ENCODE peak calls at places on chromosomes 16 and 17, in four cellular contexts. S, A, B and M are unnamed samples.
A peak's percentile ranks its signal among the peaks of the same experiment; 100 is the strongest.

GRCh38 chr16:2497116-2497630 is 16.6 kb upstream of the ATP6V0C start:
- DNase-seq in S (no peak), A (peak; percentile 89), B (no peak), M (peak; percentile 58)

GRCh38 chr16:3119701-3120408 is 7.5 kb downstream of the ZNF205 start:
- DNase-seq in S (no peak), A (peak; percentile 10), B (no peak), M (no peak)

GRCh38 chr17:10879110-10879509 is 41.2 kb upstream of the PIRT start:
- DNase-seq in S (no peak), A (no peak), B (no peak), M (no peak)

GRCh38 chr17:31533546-31534155 is 142.2 kb downstream of the RAB11FIP4 start:
- DNase-seq in S (no peak), A (peak; percentile 99), B (peak; percentile 64), M (peak; percentile 68)

GRCh38 chr17:75476274-75476673 is 19.8 kb downstream of the TMEM94 start:
- DNase-seq in S (no peak), A (peak; percentile 79), B (peak; percentile 10), M (peak; percentile 11)

GRCh38 chr17:6254036-6254435 is 180.9 kb downstream of the AIPL1 start:
- DNase-seq in S (no peak), A (peak; percentile 54), B (no peak), M (no peak)

GRCh38 chr17:45228985-45229517 is 7.4 kb downstream of the FMNL1 start:
- DNase-seq in S (peak; percentile 95), A (peak; percentile 100), B (peak; percentile 86), M (peak; percentile 90)

GRCh38 chr16:25411376-25412081 is 153.9 kb upstream of the ZKSCAN2 start:
- DNase-seq in S (no peak), A (no peak), B (no peak), M (no peak)

GRCh38 chr16:81442909-81443687 is 1.5 kb upstream of the CMIP start:
- DNase-seq in S (no peak), A (peak; percentile 57), B (no peak), M (no peak)

GRCh38 chr17:48153711-48154642 is 46.4 kb downstream of the SNX11 start:
- DNase-seq in S (no peak), A (peak; percentile 65), B (peak; percentile 3), M (peak; percentile 53)

GRCh38 chr17:7258731-7259554 is 3.3 kb downstream of the CLDN7 start:
- DNase-seq in S (peak; percentile 85), A (peak; percentile 90), B (no peak), M (peak; percentile 66)

GRCh38 chr17:949623-950338 is 29.8 kb downstream of the NXN start:
- DNase-seq in S (no peak), A (no peak), B (no peak), M (no peak)
- H3K4me3 ChIP-seq in S (no peak overlapping the region), A (no peak overlapping the region), B (no peak overlapping the region), M (no peak overlapping the region)

GRCh38 chr17:79722787-79723186 is 8.0 kb upstream of the ENPP7 start:
- DNase-seq in S (no peak), A (no peak), B (no peak), M (no peak)
- H3K4me3 ChIP-seq in S (no peak overlapping the region), A (no peak overlapping the region), B (no peak overlapping the region), M (no peak overlapping the region)

DNA sequence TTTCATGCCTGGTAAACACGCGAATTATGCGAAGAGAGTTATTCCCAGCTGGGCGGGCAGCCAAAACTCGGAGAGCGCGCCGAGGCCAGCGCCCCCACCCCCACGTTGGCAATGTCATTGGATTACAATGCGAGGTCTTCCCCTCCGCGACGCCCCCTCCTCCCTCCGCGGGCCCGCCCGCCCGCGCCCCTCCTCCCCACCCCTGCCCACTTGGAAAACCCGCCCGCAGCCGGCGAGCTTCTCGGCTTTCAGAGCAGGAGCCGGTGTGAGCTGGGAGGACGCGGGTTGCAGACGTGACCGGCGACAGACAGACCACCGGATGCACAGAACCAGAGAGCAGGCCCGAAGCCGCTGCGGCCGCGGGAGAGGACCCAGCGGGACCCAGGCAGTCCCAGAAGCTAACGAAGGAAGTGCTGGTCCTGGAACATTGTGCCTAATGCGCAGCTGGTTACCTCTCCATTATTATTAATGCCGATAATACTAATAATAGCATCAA is 4.0 kb downstream of the NOG start:
- DNase-seq in S (peak; percentile 34), A (no peak), B (no peak), M (no peak)
- H3K4me3 ChIP-seq in S (no peak overlapping the region), A (peak overlapping the region; percentile 53), B (peak overlapping the region; percentile 47), M (peak overlapping the region; percentile 58)

GRCh38 chr16:62253926-62254325 is 217.7 kb upstream of the CDH8 start:
- DNase-seq in S (no peak), A (no peak), B (no peak), M (no peak)
- H3K4me3 ChIP-seq in S (no peak overlapping the region), A (no peak overlapping the region), B (no peak overlapping the region), M (no peak overlapping the region)

DNA sequence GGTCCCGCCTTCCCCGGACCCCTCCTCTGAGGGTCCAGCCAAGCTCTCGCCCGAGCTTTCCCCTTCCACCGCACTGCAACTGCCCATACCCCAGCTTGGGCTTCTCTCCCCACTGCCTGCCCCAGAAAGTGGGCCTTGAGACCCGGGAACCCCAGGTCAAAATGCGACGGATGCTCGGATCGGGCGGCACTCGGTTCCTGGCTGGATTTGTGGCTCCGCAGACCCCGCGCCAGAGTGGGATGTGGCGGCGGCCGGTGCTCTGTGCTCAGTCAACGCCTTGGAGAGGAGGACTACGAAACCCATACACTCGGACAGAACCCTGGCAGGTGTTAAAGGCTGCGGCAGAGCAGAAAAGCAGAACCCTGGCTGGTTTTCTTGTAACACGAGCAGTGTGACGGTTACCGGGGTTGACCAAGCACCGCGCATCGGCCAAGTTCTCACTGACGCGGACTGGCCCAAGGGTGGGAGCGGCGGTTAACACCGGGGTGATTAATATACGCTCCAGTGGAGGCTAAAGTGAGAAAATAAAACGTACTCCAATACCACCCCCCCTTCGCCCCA is 885 bp upstream of the SLFN13 start:
- DNase-seq in S (peak; percentile 49), A (no peak), B (no peak), M (no peak)
- H3K4me3 ChIP-seq in S (peak overlapping the region; percentile 56), A (peak overlapping the region; percentile 42), B (peak overlapping the region; percentile 12), M (no peak overlapping the region)

DNA sequence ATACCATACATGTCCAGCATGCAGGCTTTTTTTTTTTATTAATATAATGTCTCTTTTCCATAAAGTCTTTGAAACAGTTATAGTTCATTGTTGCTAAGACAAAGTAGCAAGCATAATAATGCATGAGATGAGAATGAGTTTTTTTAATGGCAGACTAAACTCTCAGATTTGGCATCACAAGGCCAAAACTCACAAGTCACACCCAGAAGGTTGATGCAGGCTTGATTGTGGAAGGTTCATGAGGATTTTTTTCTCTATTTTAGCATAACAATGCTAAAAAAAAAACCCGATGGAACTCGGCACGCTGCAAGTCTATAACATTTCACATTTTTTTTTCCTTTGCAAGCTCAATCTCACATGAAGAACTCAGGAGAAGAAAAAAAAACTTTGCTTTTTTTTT is 2.8 kb downstream of the MAF start:
- DNase-seq in S (no peak), A (peak; percentile 76), B (no peak), M (no peak)
- H3K4me3 ChIP-seq in S (peak overlapping the region; percentile 63), A (peak overlapping the region; percentile 74), B (no peak overlapping the region), M (peak overlapping the region; percentile 55)